ENCODE peak calls at places on chromosomes 16 and 17, in five cellular contexts. O is neuronal stem cell; R is CD4-positive, alpha-beta T cell; K is GM23338; A is H1. L is an unnamed sample.

GRCh38 chr16:81616321-81617020 is 162.6 kb upstream of the PLCG2 start:
- DNase-seq in O (no peak), K (no peak), A (no peak), R (peak; percentile 63), L (peak; percentile 17)

GRCh38 chr17:77320501-77321256 is 179.9 kb downstream of the SEC14L1 start:
- DNase-seq in O (no peak), A (no peak), R (no peak), K (no peak), L (no peak)

GRCh38 chr17:1713878-1714487 is 3.8 kb upstream of the TLCD2 start:
- DNase-seq in A (no peak), K (peak; percentile 92), O (peak; percentile 59), R (no peak), L (no peak)

GRCh38 chr17:59001158-59001814 is 105.4 kb downstream of the TRIM37 start:
- DNase-seq in O (no peak), A (no peak), R (peak; percentile 40), K (peak; percentile 51), L (no peak)

GRCh38 chr17:68182016-68182315 is 65.9 kb upstream of the AMZ2 start:
- DNase-seq in K (no peak), R (no peak), O (no peak), A (no peak), L (no peak)

GRCh38 chr17:29579866-29580771 is 9.3 kb downstream of the GIT1 start:
- DNase-seq in K (peak; percentile 91), R (peak; percentile 88), O (no peak), A (no peak), L (peak; percentile 73)

GRCh38 chr16:55009581-55009980 is 78.9 kb downstream of the IRX5 start:
- DNase-seq in R (no peak), O (no peak), K (no peak), A (no peak), L (no peak)

GRCh38 chr17:9806709-9807108 is 15.2 kb downstream of the GSG1L2 start:
- DNase-seq in K (no peak), A (no peak), O (no peak), R (no peak), L (no peak)

GRCh38 chr17:2921443-2921842 is 125.2 kb downstream of the RAP1GAP2 start:
- DNase-seq in R (no peak), K (no peak), A (no peak), O (no peak), L (no peak)

GRCh38 chr16:79599256-79599836 is 1.2 kb downstream of the MAF start:
- DNase-seq in K (peak; percentile 45), A (no peak), O (no peak), R (no peak), L (no peak)

GRCh38 chr16:57627184-57627871 is 1.1 kb upstream of the ADGRG1 start:
- DNase-seq in R (no peak), O (peak; percentile 38), A (no peak), K (peak; percentile 71), L (no peak)

GRCh38 chr17:35312790-35313711 is 60.4 kb downstream of the SLFN11 start:
- DNase-seq in R (peak; percentile 76), O (peak; percentile 51), A (no peak), K (peak; percentile 85), L (no peak)

GRCh38 chr16:79950932-79951719 is 350.6 kb upstream of the MAF start:
- DNase-seq in A (no peak), K (no peak), O (no peak), R (no peak), L (no peak)

GRCh38 chr16:57575468-57576277 is 33.2 kb downstream of the ADGRG5 start:
- DNase-seq in O (no peak), R (no peak), A (no peak), K (no peak), L (no peak)

GRCh38 chr17:49000943-49001342 is 3.8 kb downstream of the IGF2BP1 start:
- DNase-seq in R (no peak), O (no peak), K (no peak), A (no peak), L (no peak)

GRCh38 chr16:4015275-4015990 is 100.8 kb downstream of the ADCY9 start:
- DNase-seq in R (no peak), K (no peak), A (no peak), O (no peak), L (no peak)

GRCh38 chr17:58617563-58617962 is 74.3 kb downstream of the TEX14 start:
- DNase-seq in O (no peak), K (no peak), R (no peak), A (no peak), L (no peak)

GRCh38 chr16:64440421-64440831 is 681.4 kb downstream of the CDH11 start:
- DNase-seq in K (no peak), R (no peak), A (no peak), O (no peak), L (no peak)

GRCh38 chr17:67238976-67239375 is 6.0 kb downstream of the HELZ start:
- DNase-seq in R (no peak), O (no peak), A (no peak), K (no peak), L (no peak)

GRCh38 chr17:48250949-48251348 is 143.4 kb downstream of the SNX11 start:
- DNase-seq in A (no peak), K (no peak), O (no peak), R (no peak), L (no peak)

DNA sequence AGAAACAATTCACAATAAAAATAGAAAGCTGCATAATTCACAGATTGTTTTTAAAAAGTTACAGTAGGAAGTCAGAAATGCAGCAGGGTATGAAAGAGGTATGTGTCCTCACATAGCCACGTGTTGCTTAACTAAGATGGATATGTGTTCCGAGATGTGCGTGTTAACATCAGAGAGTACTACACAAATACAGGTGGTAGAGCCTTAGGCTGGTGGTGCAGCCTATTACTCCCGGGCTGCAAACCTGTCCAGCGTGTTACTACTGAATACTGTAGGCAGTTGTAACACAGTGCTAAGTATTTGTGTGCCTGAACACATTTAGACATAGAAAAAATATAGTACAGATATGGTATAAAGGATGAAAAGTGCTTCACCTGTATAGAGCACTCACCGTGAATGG is 46.4 kb downstream of the USP10 start:
- DNase-seq in A (no peak), O (no peak), R (no peak), K (no peak), L (no peak)
- H3K27ac ChIP-seq in A (no peak overlapping the region), O (no peak overlapping the region), R (no peak overlapping the region), K (no peak overlapping the region), L (no peak overlapping the region)

GRCh38 chr16:88857728-88858339 is 907 bp downstream of the TRAPPC2L start:
- DNase-seq in R (peak; percentile 61), K (peak; percentile 80), A (peak; percentile 27), O (peak; percentile 47), L (peak; percentile 49)
- H3K27ac ChIP-seq in R (peak overlapping the region; percentile 69), K (no peak overlapping the region), A (no peak overlapping the region), O (no peak overlapping the region), L (peak overlapping the region; percentile 95)

DNA sequence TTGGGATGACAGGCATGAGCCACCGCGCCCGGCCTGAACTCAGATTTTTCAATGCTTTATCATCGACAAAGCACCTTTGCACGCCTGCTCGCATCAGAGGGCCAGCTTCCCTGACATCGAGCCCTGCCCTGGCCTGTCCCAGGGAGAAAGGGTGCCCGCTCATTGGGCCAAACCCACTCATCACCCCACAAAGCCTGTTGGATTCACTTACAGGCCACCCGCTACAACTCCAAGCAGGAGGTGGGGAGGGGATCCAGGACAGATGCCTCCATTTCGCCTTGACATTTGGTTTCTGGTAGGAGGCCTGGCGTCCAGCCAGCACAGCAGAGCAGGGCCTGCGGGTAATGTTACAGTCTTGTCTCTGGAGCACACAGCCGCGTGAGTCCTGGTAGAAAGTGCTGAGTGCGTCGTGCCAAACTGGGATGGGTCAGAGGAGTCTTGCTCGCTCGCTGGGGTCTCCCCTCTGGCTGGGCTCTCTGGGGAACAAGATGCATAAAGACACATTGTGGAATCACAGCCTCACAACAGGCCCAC is 19.8 kb downstream of the SMTNL2 start:
- DNase-seq in O (no peak), K (no peak), R (no peak), A (no peak), L (no peak)
- H3K27ac ChIP-seq in O (no peak overlapping the region), K (no peak overlapping the region), R (no peak overlapping the region), A (no peak overlapping the region), L (no peak overlapping the region)

DNA sequence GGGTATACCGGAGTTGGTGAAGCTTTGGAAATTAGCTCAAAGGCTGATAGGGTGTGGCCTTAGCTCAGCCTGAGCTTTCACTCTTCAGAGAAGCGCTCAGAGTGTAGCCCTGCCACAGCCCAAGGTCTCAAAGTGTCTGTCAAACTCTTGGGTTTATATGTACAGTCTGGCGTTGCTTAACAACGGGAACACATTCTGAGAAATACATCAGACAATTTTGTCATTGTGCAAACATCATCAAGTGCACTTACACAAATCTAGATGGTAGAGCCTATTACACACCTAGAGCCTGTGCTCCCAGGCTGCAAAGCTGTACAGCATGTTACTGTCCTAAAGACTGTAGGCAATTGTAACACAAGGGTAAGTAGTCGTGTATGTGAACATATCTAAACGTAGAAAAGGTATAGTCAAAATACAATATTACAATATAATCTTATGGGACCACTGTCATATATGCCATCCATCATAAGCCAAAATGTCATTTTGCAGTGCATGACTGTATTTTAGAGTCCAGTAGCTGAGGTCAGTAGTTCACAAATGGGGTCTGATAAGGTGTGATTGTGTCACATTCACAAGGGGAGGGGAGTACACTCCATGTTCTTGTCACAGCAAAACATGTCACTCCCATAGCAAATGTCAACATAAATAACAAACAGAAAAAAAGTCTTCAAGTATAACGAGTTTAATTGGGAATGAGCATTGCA is 20.7 kb downstream of the CHAD start:
- DNase-seq in K (no peak), R (no peak), O (no peak), A (no peak), L (no peak)
- H3K27ac ChIP-seq in K (no peak overlapping the region), R (no peak overlapping the region), O (no peak overlapping the region), A (no peak overlapping the region), L (no peak overlapping the region)

GRCh38 chr17:75624021-75624420 is 9.2 kb upstream of the SMIM5 start:
- DNase-seq in R (no peak), K (no peak), O (no peak), A (no peak), L (no peak)

GRCh38 chr17:75626496-75627038 is 6.7 kb upstream of the SMIM5 start:
- DNase-seq in K (no peak), R (no peak), A (no peak), O (no peak), L (no peak)

GRCh38 chr17:75627094-75627493 is 6.1 kb upstream of the SMIM5 start:
- DNase-seq in A (no peak), K (no peak), R (no peak), O (no peak), L (no peak)

GRCh38 chr17:75624714-75625345 is 8.4 kb upstream of the SMIM5 start:
- DNase-seq in A (no peak), K (no peak), O (no peak), R (no peak), L (no peak)

DNA sequence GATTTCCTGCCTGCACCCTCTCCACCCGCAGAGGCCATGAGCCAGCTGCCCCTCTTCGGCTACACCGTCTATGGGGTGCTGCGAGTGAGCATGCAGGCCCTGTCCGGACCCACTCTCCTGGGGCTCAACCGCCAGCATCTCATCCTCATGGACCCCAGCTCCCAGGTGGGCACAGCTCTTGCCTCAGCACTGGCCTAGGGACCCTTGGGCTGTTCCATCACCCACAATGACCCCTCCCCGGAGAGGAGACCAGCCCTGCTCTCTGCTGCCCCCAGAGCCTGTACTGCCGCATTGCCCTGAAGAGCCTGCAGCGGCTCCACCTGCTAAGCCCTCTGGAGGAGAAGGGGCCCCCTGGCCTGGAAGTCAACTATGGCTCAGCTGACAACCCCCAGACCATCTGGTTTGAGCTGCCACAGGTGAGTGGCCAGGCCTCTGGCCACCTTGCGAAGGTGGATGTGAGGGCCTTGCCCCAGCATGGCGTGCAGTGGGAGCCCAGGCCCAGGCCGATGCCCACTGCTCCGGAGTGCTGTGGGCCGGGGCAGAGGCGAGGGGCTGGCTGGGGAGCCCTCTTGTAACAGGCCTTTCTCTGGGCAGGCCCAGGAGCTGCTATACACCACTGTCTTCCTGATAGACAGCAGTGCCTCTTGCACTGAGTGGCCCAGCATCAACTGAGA is 7.3 kb upstream of the SMIM5 start:
- DNase-seq in R (no peak), O (peak; percentile 35), A (no peak), K (peak; percentile 91), L (peak; percentile 38)
- H3K27ac ChIP-seq in R (no peak overlapping the region), O (no peak overlapping the region), A (no peak overlapping the region), K (no peak overlapping the region), L (no peak overlapping the region)